ENCODE peak calls at places on chromosome 1, in eight cellular contexts. One of them, this sample, is unnamed.

GRCh38 chr1:147585640-147586383 is 44.5 kb downstream of the BCL9 start:
- DNase-seq in AG09319: no peak
- DNase-seq in Right ventricle myocardium superior: no peak
- DNase-seq in T-cell: no peak
- DNase-seq in OCI-LY7: no peak
- DNase-seq in AG09309: no peak
- DNase-seq in HTR-8/SVneo: no peak
- DNase-seq in epithelial cell of esophagus: no peak
- DNase-seq in this sample: no peak

GRCh38 chr1:29513357-29513756 is 277.0 kb downstream of the PTPRU start:
- DNase-seq in AG09319: no peak
- DNase-seq in Right ventricle myocardium superior: no peak
- DNase-seq in T-cell: no peak
- DNase-seq in OCI-LY7: peak
- DNase-seq in AG09309: peak
- DNase-seq in HTR-8/SVneo: peak
- DNase-seq in epithelial cell of esophagus: peak
- DNase-seq in this sample: peak

GRCh38 chr1:220970311-220970710 is 91.1 kb downstream of the HLX start:
- DNase-seq in AG09319: no peak
- DNase-seq in Right ventricle myocardium superior: no peak
- DNase-seq in T-cell: no peak
- DNase-seq in OCI-LY7: no peak
- DNase-seq in AG09309: no peak
- DNase-seq in HTR-8/SVneo: no peak
- DNase-seq in epithelial cell of esophagus: no peak
- DNase-seq in this sample: no peak

GRCh38 chr1:71572038-71572437 is 491.2 kb upstream of the ZRANB2 start:
- DNase-seq in AG09319: no peak
- DNase-seq in Right ventricle myocardium superior: no peak
- DNase-seq in T-cell: no peak
- DNase-seq in OCI-LY7: no peak
- DNase-seq in AG09309: no peak
- DNase-seq in HTR-8/SVneo: no peak
- DNase-seq in epithelial cell of esophagus: peak
- DNase-seq in this sample: no peak

GRCh38 chr1:47333578-47333921 is at the start of gene CMPK1:
- DNase-seq in AG09319: peak
- DNase-seq in Right ventricle myocardium superior: peak
- DNase-seq in T-cell: peak
- DNase-seq in OCI-LY7: peak
- DNase-seq in AG09309: peak
- DNase-seq in HTR-8/SVneo: peak
- DNase-seq in epithelial cell of esophagus: peak
- DNase-seq in this sample: peak

GRCh38 chr1:99558539-99558938 is 87.4 kb upstream of the PALMD start:
- DNase-seq in AG09319: no peak
- DNase-seq in Right ventricle myocardium superior: no peak
- DNase-seq in T-cell: no peak
- DNase-seq in OCI-LY7: no peak
- DNase-seq in AG09309: no peak
- DNase-seq in HTR-8/SVneo: no peak
- DNase-seq in epithelial cell of esophagus: peak
- DNase-seq in this sample: no peak

GRCh38 chr1:60573726-60574409 is 500.3 kb upstream of the C1orf87 start:
- DNase-seq in AG09319: peak
- DNase-seq in Right ventricle myocardium superior: no peak
- DNase-seq in T-cell: no peak
- DNase-seq in OCI-LY7: no peak
- DNase-seq in AG09309: no peak
- DNase-seq in HTR-8/SVneo: no peak
- DNase-seq in epithelial cell of esophagus: peak
- DNase-seq in this sample: no peak

GRCh38 chr1:226875641-226876295 is 5.4 kb downstream of the PSEN2 start:
- DNase-seq in AG09319: no peak
- DNase-seq in Right ventricle myocardium superior: no peak
- DNase-seq in T-cell: no peak
- DNase-seq in OCI-LY7: no peak
- DNase-seq in AG09309: no peak
- DNase-seq in HTR-8/SVneo: peak
- DNase-seq in epithelial cell of esophagus: peak
- DNase-seq in this sample: no peak

GRCh38 chr1:76238094-76238551 is 163.6 kb downstream of the ST6GALNAC3 start:
- DNase-seq in AG09319: no peak
- DNase-seq in Right ventricle myocardium superior: no peak
- DNase-seq in T-cell: no peak
- DNase-seq in OCI-LY7: no peak
- DNase-seq in AG09309: no peak
- DNase-seq in HTR-8/SVneo: peak
- DNase-seq in epithelial cell of esophagus: no peak
- DNase-seq in this sample: peak

GRCh38 chr1:33176362-33176850 is 5.4 kb downstream of the TRIM62 start:
- DNase-seq in AG09319: no peak
- DNase-seq in Right ventricle myocardium superior: no peak
- DNase-seq in T-cell: no peak
- DNase-seq in OCI-LY7: no peak
- DNase-seq in AG09309: no peak
- DNase-seq in HTR-8/SVneo: peak
- DNase-seq in epithelial cell of esophagus: peak
- DNase-seq in this sample: no peak

GRCh38 chr1:229184066-229184465 is 86.8 kb upstream of the RAB4A start:
- DNase-seq in AG09319: no peak
- DNase-seq in Right ventricle myocardium superior: no peak
- DNase-seq in T-cell: no peak
- DNase-seq in OCI-LY7: no peak
- DNase-seq in AG09309: no peak
- DNase-seq in HTR-8/SVneo: no peak
- DNase-seq in epithelial cell of esophagus: no peak
- DNase-seq in this sample: no peak

GRCh38 chr1:199727682-199728081 is 299.8 kb upstream of the NR5A2 start:
- DNase-seq in AG09319: no peak
- DNase-seq in Right ventricle myocardium superior: no peak
- DNase-seq in T-cell: no peak
- DNase-seq in OCI-LY7: no peak
- DNase-seq in AG09309: no peak
- DNase-seq in HTR-8/SVneo: no peak
- DNase-seq in epithelial cell of esophagus: no peak
- DNase-seq in this sample: no peak

GRCh38 chr1:113199718-113200455 is 126.9 kb downstream of the LRIG2 start:
- DNase-seq in AG09319: no peak
- DNase-seq in Right ventricle myocardium superior: no peak
- DNase-seq in T-cell: no peak
- DNase-seq in OCI-LY7: no peak
- DNase-seq in AG09309: no peak
- DNase-seq in HTR-8/SVneo: no peak
- DNase-seq in epithelial cell of esophagus: peak
- DNase-seq in this sample: no peak

GRCh38 chr1:161921990-161922389 is 101.7 kb downstream of the OLFML2B start:
- DNase-seq in AG09319: no peak
- DNase-seq in Right ventricle myocardium superior: no peak
- DNase-seq in T-cell: no peak
- DNase-seq in OCI-LY7: no peak
- DNase-seq in AG09309: no peak
- DNase-seq in HTR-8/SVneo: no peak
- DNase-seq in epithelial cell of esophagus: peak
- DNase-seq in this sample: no peak

GRCh38 chr1:177174921-177175634 is 4.3 kb downstream of the BRINP2 start:
- DNase-seq in AG09319: no peak
- DNase-seq in Right ventricle myocardium superior: no peak
- DNase-seq in T-cell: no peak
- DNase-seq in OCI-LY7: no peak
- DNase-seq in AG09309: no peak
- DNase-seq in HTR-8/SVneo: no peak
- DNase-seq in epithelial cell of esophagus: no peak
- DNase-seq in this sample: no peak

GRCh38 chr1:52243221-52243987 is 101.5 kb downstream of the ZFYVE9 start:
- DNase-seq in AG09319: no peak
- DNase-seq in Right ventricle myocardium superior: no peak
- DNase-seq in T-cell: no peak
- DNase-seq in OCI-LY7: no peak
- DNase-seq in AG09309: no peak
- DNase-seq in HTR-8/SVneo: no peak
- DNase-seq in epithelial cell of esophagus: peak
- DNase-seq in this sample: no peak

GRCh38 chr1:223771469-223771813 is 59.1 kb downstream of the CAPN2 start:
- DNase-seq in AG09319: no peak
- DNase-seq in Right ventricle myocardium superior: no peak
- DNase-seq in T-cell: no peak
- DNase-seq in OCI-LY7: no peak
- DNase-seq in AG09309: no peak
- DNase-seq in HTR-8/SVneo: no peak
- DNase-seq in epithelial cell of esophagus: no peak
- DNase-seq in this sample: no peak